ENCODE peak calls at places on chromosomes 1 and 21, in seven cellular contexts. One of them, this sample, is unnamed.

GRCh38 chr21:40555129-40555528 is 291.8 kb downstream of the DSCAM start:
- DNase-seq in endothelial cell of umbilical vein: no peak
- DNase-seq in GM23338: no peak
- DNase-seq in breast epithelium: no peak
- DNase-seq in sigmoid colon: no peak
- DNase-seq in HCT116: no peak
- DNase-seq in K562: no peak
- DNase-seq in this sample: no peak

GRCh38 chr1:158931055-158931737 is at the start of gene PYHIN1:
- DNase-seq in breast epithelium: no peak
- DNase-seq in HCT116: no peak
- DNase-seq in sigmoid colon: no peak
- DNase-seq in GM23338: no peak
- DNase-seq in endothelial cell of umbilical vein: no peak
- DNase-seq in K562: no peak
- DNase-seq in this sample: no peak

GRCh38 chr1:232186936-232187335 is 443.0 kb downstream of the SIPA1L2 start:
- DNase-seq in sigmoid colon: no peak
- DNase-seq in breast epithelium: no peak
- DNase-seq in endothelial cell of umbilical vein: no peak
- DNase-seq in HCT116: no peak
- DNase-seq in K562: no peak
- DNase-seq in GM23338: peak; percentile 22
- DNase-seq in this sample: peak; percentile 62

GRCh38 chr1:183194527-183195145 is 8.6 kb downstream of the LAMC2 start:
- DNase-seq in sigmoid colon: no peak
- DNase-seq in HCT116: no peak
- DNase-seq in breast epithelium: no peak
- DNase-seq in K562: no peak
- DNase-seq in endothelial cell of umbilical vein: no peak
- DNase-seq in GM23338: peak; percentile 71
- DNase-seq in this sample: no peak

GRCh38 chr1:157033357-157033876 is 12.1 kb downstream of the ARHGEF11 start:
- DNase-seq in endothelial cell of umbilical vein: no peak
- DNase-seq in HCT116: no peak
- DNase-seq in breast epithelium: no peak
- DNase-seq in GM23338: no peak
- DNase-seq in K562: no peak
- DNase-seq in sigmoid colon: no peak
- DNase-seq in this sample: no peak

GRCh38 chr21:42556960-42557359 is 43.3 kb downstream of the SLC37A1 start:
- DNase-seq in K562: no peak
- DNase-seq in sigmoid colon: peak; percentile 38
- DNase-seq in breast epithelium: peak; percentile 24
- DNase-seq in endothelial cell of umbilical vein: no peak
- DNase-seq in HCT116: no peak
- DNase-seq in GM23338: no peak
- DNase-seq in this sample: no peak

GRCh38 chr1:3785458-3786157 is 10.7 kb downstream of the LRRC47 start:
- DNase-seq in HCT116: no peak
- DNase-seq in sigmoid colon: no peak
- DNase-seq in GM23338: peak; percentile 82
- DNase-seq in K562: peak; percentile 74
- DNase-seq in endothelial cell of umbilical vein: no peak
- DNase-seq in breast epithelium: no peak
- DNase-seq in this sample: no peak

GRCh38 chr1:43272576-43273571 is 3.1 kb downstream of the TMEM125 start:
- DNase-seq in HCT116: no peak
- DNase-seq in endothelial cell of umbilical vein: no peak
- DNase-seq in breast epithelium: peak; percentile 45
- DNase-seq in K562: no peak
- DNase-seq in sigmoid colon: peak; percentile 40
- DNase-seq in GM23338: no peak
- DNase-seq in this sample: no peak

GRCh38 chr1:247286134-247286670 is 30.3 kb downstream of the VN1R5 start:
- DNase-seq in GM23338: no peak
- DNase-seq in breast epithelium: no peak
- DNase-seq in sigmoid colon: no peak
- DNase-seq in K562: no peak
- DNase-seq in HCT116: no peak
- DNase-seq in endothelial cell of umbilical vein: no peak
- DNase-seq in this sample: peak; percentile 47

GRCh38 chr21:41396452-41397107 is 29.5 kb upstream of the MX1 start:
- DNase-seq in HCT116: no peak
- DNase-seq in endothelial cell of umbilical vein: no peak
- DNase-seq in K562: no peak
- DNase-seq in sigmoid colon: no peak
- DNase-seq in GM23338: peak; percentile 18
- DNase-seq in breast epithelium: peak; percentile 79
- DNase-seq in this sample: no peak

GRCh38 chr1:226626577-226626956 is 78.0 kb downstream of the STUM start:
- DNase-seq in breast epithelium: peak; percentile 72
- DNase-seq in HCT116: peak; percentile 51
- DNase-seq in endothelial cell of umbilical vein: peak; percentile 66
- DNase-seq in K562: peak; percentile 78
- DNase-seq in sigmoid colon: peak; percentile 94
- DNase-seq in GM23338: peak; percentile 80
- DNase-seq in this sample: peak; percentile 96

GRCh38 chr1:165858364-165858823 is 31.0 kb downstream of the UCK2 start:
- DNase-seq in endothelial cell of umbilical vein: no peak
- DNase-seq in sigmoid colon: no peak
- DNase-seq in breast epithelium: no peak
- DNase-seq in HCT116: no peak
- DNase-seq in K562: no peak
- DNase-seq in GM23338: no peak
- DNase-seq in this sample: no peak

GRCh38 chr1:226939439-226940028 is 560 bp upstream of the COQ8A start:
- DNase-seq in K562: no peak
- DNase-seq in GM23338: peak; percentile 78
- DNase-seq in HCT116: no peak
- DNase-seq in endothelial cell of umbilical vein: no peak
- DNase-seq in breast epithelium: peak; percentile 64
- DNase-seq in sigmoid colon: peak; percentile 84
- DNase-seq in this sample: peak; percentile 94

GRCh38 chr1:227794813-227795183 is 20.7 kb upstream of the PRSS38 start:
- DNase-seq in breast epithelium: no peak
- DNase-seq in endothelial cell of umbilical vein: no peak
- DNase-seq in sigmoid colon: no peak
- DNase-seq in GM23338: peak; percentile 27
- DNase-seq in K562: no peak
- DNase-seq in HCT116: no peak
- DNase-seq in this sample: no peak

GRCh38 chr21:29192999-29193563 is 62.6 kb downstream of the MAP3K7CL start:
- DNase-seq in GM23338: no peak
- DNase-seq in K562: no peak
- DNase-seq in HCT116: no peak
- DNase-seq in endothelial cell of umbilical vein: no peak
- DNase-seq in breast epithelium: no peak
- DNase-seq in sigmoid colon: no peak
- DNase-seq in this sample: no peak

GRCh38 chr1:174044418-174045222 is 22.5 kb upstream of the RC3H1 start:
- DNase-seq in sigmoid colon: no peak
- DNase-seq in endothelial cell of umbilical vein: no peak
- DNase-seq in GM23338: no peak
- DNase-seq in breast epithelium: no peak
- DNase-seq in K562: no peak
- DNase-seq in HCT116: no peak
- DNase-seq in this sample: no peak

GRCh38 chr1:220776725-220777326 is 9.9 kb upstream of the MTARC1 start:
- DNase-seq in sigmoid colon: peak; percentile 87
- DNase-seq in breast epithelium: peak; percentile 81
- DNase-seq in endothelial cell of umbilical vein: peak; percentile 68
- DNase-seq in GM23338: peak; percentile 92
- DNase-seq in HCT116: peak; percentile 35
- DNase-seq in K562: peak; percentile 83
- DNase-seq in this sample: peak; percentile 95

DNA sequence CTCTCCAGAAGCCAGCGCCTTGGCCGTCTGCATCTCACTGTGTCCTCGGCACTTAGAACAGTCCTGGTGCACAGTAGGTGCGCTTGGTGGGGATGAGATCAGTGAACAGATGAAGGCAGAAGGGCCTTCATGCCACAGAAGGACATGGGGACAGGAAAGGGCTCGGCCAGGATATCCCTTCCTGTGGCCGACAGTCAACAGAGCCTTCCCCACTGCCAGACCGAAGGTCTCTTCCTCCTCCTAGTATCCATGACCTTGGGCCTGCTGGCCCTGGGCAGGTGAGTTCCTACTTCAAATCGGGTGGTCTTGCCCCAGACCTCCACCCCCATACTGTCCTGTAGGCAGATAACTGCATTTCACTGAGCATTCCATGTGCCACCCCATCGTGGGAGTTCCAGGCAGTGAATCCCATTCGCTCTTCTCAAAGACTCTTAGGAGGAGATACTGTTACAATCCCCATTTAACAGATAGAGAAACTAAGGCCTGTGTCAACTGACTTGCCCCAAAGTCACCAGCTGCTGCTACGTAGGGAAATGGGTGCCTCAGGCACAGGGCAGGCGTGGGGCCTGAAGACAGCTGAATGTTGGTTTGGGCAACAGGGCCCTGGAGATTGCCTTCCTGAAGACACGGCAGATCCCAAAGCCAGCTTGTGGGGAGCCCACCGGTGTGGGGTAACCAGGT is 3.5 kb downstream of the PLEKHG5 start:
- DNase-seq in HCT116: no peak
- DNase-seq in GM23338: no peak
- DNase-seq in endothelial cell of umbilical vein: no peak
- DNase-seq in sigmoid colon: no peak
- DNase-seq in K562: no peak
- DNase-seq in breast epithelium: no peak
- DNase-seq in this sample: no peak
- TF ChIP-seq POLR2AphosphoS5 in HCT116: no peak
- TF ChIP-seq POLR2AphosphoS5 in GM23338: no peak
- TF ChIP-seq POLR2AphosphoS5 in endothelial cell of umbilical vein: no peak
- TF ChIP-seq POLR2AphosphoS5 in sigmoid colon: no peak
- TF ChIP-seq POLR2AphosphoS5 in K562: no peak
- TF ChIP-seq POLR2AphosphoS5 in breast epithelium: no peak
- TF ChIP-seq POLR2AphosphoS5 in this sample: no peak

GRCh38 chr1:71106658-71107322 is 26.0 kb upstream of the ZRANB2 start:
- DNase-seq in HCT116: no peak
- DNase-seq in breast epithelium: no peak
- DNase-seq in endothelial cell of umbilical vein: peak; percentile 2
- DNase-seq in K562: no peak
- DNase-seq in sigmoid colon: no peak
- DNase-seq in GM23338: no peak
- DNase-seq in this sample: no peak
- TF ChIP-seq POLR2AphosphoS5 in HCT116: no peak
- TF ChIP-seq POLR2AphosphoS5 in breast epithelium: no peak
- TF ChIP-seq POLR2AphosphoS5 in endothelial cell of umbilical vein: no peak
- TF ChIP-seq POLR2AphosphoS5 in K562: no peak
- TF ChIP-seq POLR2AphosphoS5 in sigmoid colon: no peak
- TF ChIP-seq POLR2AphosphoS5 in GM23338: no peak
- TF ChIP-seq POLR2AphosphoS5 in this sample: no peak

DNA sequence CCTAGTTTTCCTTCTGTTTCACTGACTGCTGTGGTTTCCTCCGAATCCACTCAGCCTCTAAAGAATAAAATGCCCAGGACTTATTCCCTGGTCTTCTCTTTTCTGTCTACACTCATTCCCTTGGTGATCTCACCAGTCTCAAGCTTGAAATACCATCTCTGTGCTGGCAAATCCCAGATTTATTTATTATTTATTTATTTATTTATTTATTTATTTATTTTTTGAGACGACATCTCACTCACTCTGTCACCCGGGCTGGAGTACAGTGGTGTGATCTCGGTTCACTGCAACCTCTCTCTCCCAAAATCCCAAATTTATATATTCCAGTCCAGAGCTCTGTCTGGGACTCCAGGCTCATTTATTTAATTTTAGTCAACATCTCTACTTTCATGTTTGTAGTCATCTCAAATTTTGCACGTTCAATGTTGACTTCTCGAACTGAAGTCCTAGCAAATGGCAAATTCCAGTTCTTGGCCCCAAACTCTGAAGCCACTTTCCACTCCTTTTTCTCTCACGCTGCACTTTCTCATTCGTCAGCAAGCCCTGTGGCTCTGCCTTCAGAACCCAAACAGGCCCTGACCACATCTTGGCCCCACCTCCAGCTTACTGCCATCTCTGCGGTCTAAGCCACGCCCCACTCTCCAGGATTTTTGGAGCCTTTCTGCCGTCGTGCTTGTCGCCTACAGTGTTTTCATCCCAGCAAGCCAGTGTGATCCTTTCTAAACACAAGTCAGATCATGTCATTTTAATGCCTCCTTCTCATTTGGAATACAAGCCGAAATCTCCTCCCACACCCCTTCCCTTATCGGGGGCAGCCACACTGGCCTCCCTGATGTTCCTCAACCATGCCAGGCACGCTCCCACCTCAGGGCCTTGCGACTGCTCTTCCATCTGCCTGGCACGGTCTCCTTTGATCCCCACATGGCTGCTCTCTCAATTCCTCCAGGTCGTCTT is 14.2 kb upstream of the TENT5B start:
- DNase-seq in endothelial cell of umbilical vein: no peak
- DNase-seq in K562: peak; percentile 94
- DNase-seq in sigmoid colon: no peak
- DNase-seq in breast epithelium: peak; percentile 90
- DNase-seq in HCT116: peak; percentile 48
- DNase-seq in GM23338: peak; percentile 94
- DNase-seq in this sample: no peak
- TF ChIP-seq POLR2AphosphoS5 in endothelial cell of umbilical vein: no peak
- TF ChIP-seq POLR2AphosphoS5 in K562: peak; percentile 33
- TF ChIP-seq POLR2AphosphoS5 in sigmoid colon: no peak
- TF ChIP-seq POLR2AphosphoS5 in breast epithelium: peak; percentile 25
- TF ChIP-seq POLR2AphosphoS5 in HCT116: no peak
- TF ChIP-seq POLR2AphosphoS5 in GM23338: peak; percentile 40
- TF ChIP-seq POLR2AphosphoS5 in this sample: no peak

GRCh38 chr1:9705337-9706098 is 54.0 kb downstream of the PIK3CD start:
- DNase-seq in sigmoid colon: no peak
- DNase-seq in HCT116: no peak
- DNase-seq in breast epithelium: no peak
- DNase-seq in endothelial cell of umbilical vein: no peak
- DNase-seq in K562: no peak
- DNase-seq in GM23338: no peak
- DNase-seq in this sample: no peak

GRCh38 chr1:9710037-9710436 is 58.5 kb downstream of the PIK3CD start:
- DNase-seq in GM23338: no peak
- DNase-seq in breast epithelium: no peak
- DNase-seq in sigmoid colon: no peak
- DNase-seq in endothelial cell of umbilical vein: no peak
- DNase-seq in K562: no peak
- DNase-seq in HCT116: no peak
- DNase-seq in this sample: no peak

GRCh38 chr1:9703165-9703509 is 51.6 kb downstream of the PIK3CD start:
- DNase-seq in GM23338: no peak
- DNase-seq in breast epithelium: no peak
- DNase-seq in endothelial cell of umbilical vein: no peak
- DNase-seq in sigmoid colon: no peak
- DNase-seq in K562: no peak
- DNase-seq in HCT116: no peak
- DNase-seq in this sample: no peak

GRCh38 chr1:9703681-9704080 is 52.1 kb downstream of the PIK3CD start:
- DNase-seq in GM23338: no peak
- DNase-seq in sigmoid colon: no peak
- DNase-seq in HCT116: no peak
- DNase-seq in breast epithelium: no peak
- DNase-seq in K562: no peak
- DNase-seq in endothelial cell of umbilical vein: no peak
- DNase-seq in this sample: no peak

DNA sequence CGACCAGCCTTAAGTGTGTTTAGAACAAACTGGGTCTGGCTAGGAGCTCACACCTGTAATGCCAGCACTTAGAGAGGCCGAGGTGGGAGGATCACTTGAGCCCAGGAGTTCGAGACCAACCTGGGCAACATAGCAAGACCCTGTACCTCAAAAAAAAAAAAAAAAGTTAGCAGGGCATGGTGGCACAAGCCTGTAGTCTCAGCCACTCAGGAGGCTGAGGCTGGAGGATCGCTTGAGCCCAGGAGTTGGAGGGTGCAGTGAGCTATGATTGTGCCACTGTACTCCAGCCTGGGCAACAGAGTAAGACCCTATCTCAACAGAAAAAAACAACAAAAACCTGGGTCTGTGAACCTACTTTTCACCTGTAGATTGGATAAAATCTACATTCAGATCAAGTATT is 54.6 kb downstream of the PIK3CD start:
- DNase-seq in K562: no peak
- DNase-seq in HCT116: no peak
- DNase-seq in sigmoid colon: no peak
- DNase-seq in GM23338: no peak
- DNase-seq in breast epithelium: no peak
- DNase-seq in endothelial cell of umbilical vein: no peak
- DNase-seq in this sample: no peak
- TF ChIP-seq POLR2AphosphoS5 in K562: no peak
- TF ChIP-seq POLR2AphosphoS5 in HCT116: no peak
- TF ChIP-seq POLR2AphosphoS5 in sigmoid colon: no peak
- TF ChIP-seq POLR2AphosphoS5 in GM23338: no peak
- TF ChIP-seq POLR2AphosphoS5 in breast epithelium: no peak
- TF ChIP-seq POLR2AphosphoS5 in endothelial cell of umbilical vein: no peak
- TF ChIP-seq POLR2AphosphoS5 in this sample: no peak